ENCODE peak calls at places on chromosome 21, in seven cellular contexts. U is psoas muscle; S is CD4-positive, CD25-positive, alpha-beta regulatory T cell; V is colonic mucosa; G is breast epithelium; R is mammary epithelial cell; P is adrenal gland. E is an unnamed sample. For H3K4me1, the result is how much of the 10 kb centered on the place peaks cover.

GRCh38 chr21:28261291-28261690 is 731.4 kb downstream of the LTN1 start:
- DNase-seq in U (no peak), S (no peak), V (no peak), G (no peak), R (no peak), P (no peak), E (no peak)

GRCh38 chr21:14116080-14116481 is 94.7 kb downstream of the LIPI start:
- DNase-seq in U (no peak), S (peak), V (no peak), G (no peak), R (no peak), P (no peak), E (no peak)

GRCh38 chr21:25952306-25952705 is 217.5 kb downstream of the GABPA start:
- DNase-seq in U (no peak), S (no peak), V (no peak), G (no peak), R (peak), P (no peak), E (no peak)

GRCh38 chr21:29104239-29104708 is 26.2 kb upstream of the MAP3K7CL start:
- DNase-seq in U (no peak), S (no peak), V (no peak), G (no peak), R (no peak), P (no peak), E (no peak)

GRCh38 chr21:31520506-31521163 is 138.9 kb upstream of the SOD1 start:
- DNase-seq in U (no peak), S (no peak), V (no peak), G (no peak), R (no peak), P (no peak), E (no peak)

GRCh38 chr21:39022901-39023693 is 160.2 kb downstream of the PSMG1 start:
- DNase-seq in U (peak), S (no peak), V (no peak), G (peak), R (no peak), P (peak), E (no peak)

GRCh38 chr21:17451364-17451869 is 61.4 kb upstream of the CXADR start:
- DNase-seq in U (no peak), S (no peak), V (peak), G (no peak), R (peak), P (no peak), E (no peak)

GRCh38 chr21:29712818-29713217 is 227.0 kb downstream of the GRIK1 start:
- DNase-seq in U (no peak), S (no peak), V (no peak), G (no peak), R (no peak), P (no peak), E (no peak)

GRCh38 chr21:38766987-38767722 is 38.6 kb upstream of the ETS2 start:
- DNase-seq in U (no peak), S (peak), V (peak), G (no peak), R (peak), P (no peak), E (no peak)

DNA sequence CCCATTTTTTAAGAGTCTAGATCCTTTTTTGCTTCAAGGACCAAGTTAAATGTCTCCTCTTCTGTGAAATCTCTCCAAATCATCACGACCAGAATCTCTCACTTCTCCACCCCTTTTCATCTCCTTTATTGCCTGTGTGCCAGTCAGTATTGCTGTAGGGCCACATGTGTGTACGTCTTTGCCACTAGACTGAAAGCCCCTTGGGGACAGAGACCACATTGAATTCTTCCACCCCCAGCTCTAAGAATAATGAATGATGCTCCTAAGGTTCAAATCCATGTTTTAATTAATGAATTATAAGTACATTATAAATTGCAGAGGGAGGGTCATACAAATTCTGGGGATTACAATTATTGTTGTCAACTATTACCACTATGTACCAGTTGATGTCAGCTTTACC is 343.8 kb downstream of the USP25 start:
- DNase-seq in U (no peak), S (no peak), V (no peak), G (no peak), R (no peak), P (no peak), E (no peak)
- H3K4me1 ChIP-seq in U (under half), S (under half), V (under half), G (under half), R (under half), P (under half), E (under half)

DNA sequence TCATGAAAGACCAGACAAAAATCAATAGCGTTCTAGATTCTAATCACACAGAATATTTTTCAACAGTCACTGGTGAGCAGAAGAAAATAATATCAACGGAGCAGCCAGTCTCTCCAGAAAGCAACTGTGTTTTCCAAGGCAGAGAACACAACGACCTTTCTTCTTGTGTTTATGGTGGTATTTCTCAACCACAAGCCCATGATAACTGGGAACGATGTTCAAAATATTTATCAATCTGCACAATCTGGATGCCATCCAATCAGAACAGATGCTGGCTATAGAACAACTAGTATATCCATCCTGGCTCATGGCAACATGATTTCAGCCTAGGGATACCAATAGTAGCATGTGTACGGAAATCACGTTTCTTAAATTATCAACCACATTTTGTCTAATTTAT is 162.7 kb upstream of the RUNX1 start:
- DNase-seq in U (no peak), S (no peak), V (no peak), G (no peak), R (no peak), P (no peak), E (no peak)
- H3K4me1 ChIP-seq in U (half or more), S (under half), V (under half), G (under half), R (under half), P (under half), E (under half)

DNA sequence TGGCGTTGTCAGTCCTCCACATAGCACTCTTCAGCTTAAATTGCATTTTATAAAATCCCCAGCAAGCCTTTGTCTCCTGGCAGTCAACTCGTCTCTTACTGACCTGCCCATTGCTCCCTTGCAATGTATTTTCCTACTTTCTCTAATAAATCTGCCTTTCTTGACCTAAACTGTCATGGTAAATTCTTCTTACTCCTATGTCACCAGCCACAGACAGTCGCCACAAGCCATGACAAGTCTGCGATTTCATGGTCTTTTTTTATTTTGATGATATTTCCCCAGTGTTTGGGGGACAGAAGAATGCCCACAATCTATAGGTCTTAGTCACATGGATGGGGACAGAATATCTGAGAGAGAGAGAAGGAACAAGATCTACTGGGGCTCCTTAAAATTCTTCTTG is 8.4 kb downstream of the IFNAR2 start:
- DNase-seq in U (no peak), S (no peak), V (no peak), G (no peak), R (no peak), P (no peak), E (no peak)
- H3K4me1 ChIP-seq in U (under half), S (half or more), V (under half), G (under half), R (under half), P (under half), E (under half)

GRCh38 chr21:36699546-36700294 is 805 bp downstream of the SIM2 start:
- DNase-seq in U (no peak), S (no peak), V (no peak), G (no peak), R (no peak), P (no peak), E (no peak)
- H3K4me1 ChIP-seq in U (half or more), S (under half), V (under half), G (under half), R (under half), P (under half), E (half or more)

DNA sequence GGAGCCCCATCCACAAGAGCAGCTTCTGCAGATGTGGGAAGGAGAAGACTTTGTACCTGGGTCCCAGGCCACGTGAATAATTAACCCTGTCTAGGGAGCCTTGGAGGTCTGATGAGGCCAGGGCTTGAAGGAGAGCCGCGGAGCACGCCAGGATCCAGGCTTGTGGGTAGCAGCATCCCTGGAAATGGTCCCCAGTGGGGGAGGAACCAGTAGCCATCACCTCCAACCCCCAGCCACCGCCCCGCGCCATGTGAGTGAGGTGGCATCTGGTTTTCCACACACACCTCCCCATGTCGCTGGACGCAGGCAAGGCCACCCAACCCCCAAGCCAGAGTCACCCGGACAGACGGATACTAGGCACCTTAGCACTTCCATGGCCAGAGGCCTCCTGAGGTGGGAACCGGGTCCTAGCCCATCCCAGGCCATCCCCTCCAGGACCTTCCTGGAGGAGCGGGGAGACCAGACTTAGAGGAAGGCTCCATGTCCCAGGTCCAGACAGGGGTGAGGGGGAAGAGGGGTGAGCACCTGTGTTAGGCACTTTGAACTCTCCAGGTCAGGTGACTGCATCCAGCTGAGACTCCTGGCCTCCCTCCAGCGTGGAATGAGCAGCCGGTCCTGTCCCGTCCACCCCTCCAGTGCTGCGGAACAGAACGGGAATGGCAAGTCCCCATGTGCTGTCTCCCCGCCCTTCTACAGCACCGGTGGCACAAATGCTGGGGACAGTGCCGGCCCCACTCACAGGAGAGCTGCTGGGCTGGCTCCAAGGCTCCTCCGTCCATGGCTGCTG is 53.2 kb downstream of the RIPK4 start:
- DNase-seq in U (no peak), S (no peak), V (peak), G (no peak), R (no peak), P (no peak), E (no peak)
- H3K4me1 ChIP-seq in U (under half), S (under half), V (under half), G (under half), R (under half), P (under half), E (under half)

GRCh38 chr21:44871576-44872265 is 1.8 kb downstream of the PTTG1IP start:
- DNase-seq in U (peak), S (no peak), V (peak), G (no peak), R (peak), P (peak), E (no peak)
- H3K4me1 ChIP-seq in U (half or more), S (half or more), V (under half), G (under half), R (half or more), P (half or more), E (half or more)

DNA sequence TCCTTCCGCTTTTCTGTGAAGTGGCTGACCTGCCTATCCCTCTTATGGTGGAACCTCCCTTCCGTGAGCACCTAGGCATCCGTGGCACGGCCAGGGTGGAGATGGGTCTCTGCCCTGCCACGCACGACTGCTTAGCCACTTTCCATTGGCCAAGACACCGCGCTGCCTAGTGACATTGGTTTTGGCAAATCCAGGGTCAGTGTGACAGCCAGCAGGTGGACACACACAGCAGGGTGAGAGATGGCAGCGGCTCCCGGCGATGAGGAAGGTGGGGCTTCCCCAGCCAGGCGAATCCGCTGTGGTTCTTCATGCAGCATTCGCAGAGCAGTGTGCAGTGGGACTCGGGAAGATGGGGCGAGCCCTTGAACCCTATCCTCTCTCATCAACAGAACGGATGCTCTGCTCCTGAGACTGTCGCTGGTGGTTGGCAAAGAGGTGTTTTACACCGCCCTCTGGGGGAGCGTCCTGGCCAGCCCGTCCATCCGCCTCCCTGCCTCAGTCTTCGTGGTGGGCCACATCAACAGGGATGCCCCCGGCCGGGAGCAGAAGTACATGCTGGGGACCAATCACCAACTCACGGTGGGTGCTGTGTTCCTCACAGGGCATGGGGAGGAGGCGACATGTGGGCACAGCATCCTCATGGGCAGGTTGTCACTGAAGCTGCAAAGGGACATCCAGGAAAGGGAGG is 51.8 kb downstream of the DOP1B start:
- DNase-seq in U (no peak), S (no peak), V (no peak), G (no peak), R (no peak), P (no peak), E (no peak)
- H3K4me1 ChIP-seq in U (under half), S (under half), V (under half), G (under half), R (half or more), P (under half), E (under half)

DNA sequence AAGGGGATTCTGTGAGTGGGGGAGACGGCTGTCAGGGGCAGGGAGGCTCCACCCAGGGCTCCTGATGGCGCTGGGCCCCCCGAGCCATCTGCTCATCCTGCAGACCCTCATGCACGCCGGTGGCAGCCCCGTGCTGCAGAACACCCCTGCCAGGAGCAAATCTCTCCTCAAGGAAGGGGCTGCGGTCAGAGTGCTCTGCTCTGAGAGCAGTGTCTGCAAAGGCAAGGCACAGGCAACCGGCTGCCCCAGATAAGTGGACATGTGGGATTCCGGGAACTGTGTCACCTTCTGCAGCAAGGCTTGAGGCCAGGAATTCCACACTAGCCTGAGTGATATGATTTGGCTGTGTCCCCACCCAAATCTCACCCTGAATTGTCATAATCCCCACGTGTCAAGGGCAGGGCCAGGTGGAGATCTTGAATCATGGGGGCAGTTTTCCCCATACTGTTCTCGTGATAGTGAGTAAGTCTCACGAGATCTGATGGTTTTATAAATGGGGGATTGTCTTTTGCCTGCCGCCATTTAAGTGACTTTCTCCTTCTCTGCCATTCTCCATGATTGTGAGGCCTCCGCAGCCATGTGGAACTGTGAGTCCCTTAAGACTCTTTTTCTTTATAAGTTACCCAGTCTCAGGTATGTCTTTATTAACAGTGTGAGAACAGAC is 101.0 kb downstream of the PDE9A start:
- DNase-seq in U (no peak), S (no peak), V (no peak), G (no peak), R (no peak), P (no peak), E (no peak)
- H3K4me1 ChIP-seq in U (under half), S (under half), V (under half), G (under half), R (under half), P (under half), E (under half)

GRCh38 chr21:37435120-37435519 is 68.5 kb downstream of the DYRK1A start:
- DNase-seq in U (peak), S (peak), V (no peak), G (no peak), R (peak), P (peak), E (no peak)

GRCh38 chr21:37435719-37436118 is 69.1 kb downstream of the DYRK1A start:
- DNase-seq in U (no peak), S (no peak), V (no peak), G (no peak), R (no peak), P (no peak), E (no peak)

GRCh38 chr21:37431243-37431642 is 64.7 kb downstream of the DYRK1A start:
- DNase-seq in U (no peak), S (no peak), V (no peak), G (no peak), R (no peak), P (no peak), E (no peak)

GRCh38 chr21:37436180-37436579 is 69.6 kb downstream of the DYRK1A start:
- DNase-seq in U (no peak), S (no peak), V (no peak), G (no peak), R (no peak), P (no peak), E (no peak)

DNA sequence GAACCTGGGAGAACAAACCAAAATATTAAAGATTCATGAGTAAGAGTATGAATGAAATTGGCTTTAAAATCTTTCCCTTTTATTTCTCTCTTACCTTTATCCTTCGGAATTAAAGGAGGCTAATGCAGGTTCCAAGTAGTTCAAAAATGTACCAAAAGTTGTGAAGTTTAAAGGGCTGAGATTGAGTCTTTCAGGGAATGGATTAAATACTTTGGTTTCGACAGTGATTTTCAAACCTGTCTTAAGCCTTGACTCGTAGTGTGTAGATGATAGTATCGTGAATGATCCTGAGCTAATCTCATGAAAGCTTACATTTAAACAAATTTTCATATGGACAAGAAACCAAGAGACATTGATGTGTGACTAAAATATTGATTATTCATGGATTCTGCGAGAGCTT is 66.9 kb downstream of the DYRK1A start:
- DNase-seq in U (no peak), S (no peak), V (no peak), G (no peak), R (no peak), P (no peak), E (no peak)
- H3K4me1 ChIP-seq in U (half or more), S (half or more), V (under half), G (under half), R (under half), P (half or more), E (half or more)

DNA sequence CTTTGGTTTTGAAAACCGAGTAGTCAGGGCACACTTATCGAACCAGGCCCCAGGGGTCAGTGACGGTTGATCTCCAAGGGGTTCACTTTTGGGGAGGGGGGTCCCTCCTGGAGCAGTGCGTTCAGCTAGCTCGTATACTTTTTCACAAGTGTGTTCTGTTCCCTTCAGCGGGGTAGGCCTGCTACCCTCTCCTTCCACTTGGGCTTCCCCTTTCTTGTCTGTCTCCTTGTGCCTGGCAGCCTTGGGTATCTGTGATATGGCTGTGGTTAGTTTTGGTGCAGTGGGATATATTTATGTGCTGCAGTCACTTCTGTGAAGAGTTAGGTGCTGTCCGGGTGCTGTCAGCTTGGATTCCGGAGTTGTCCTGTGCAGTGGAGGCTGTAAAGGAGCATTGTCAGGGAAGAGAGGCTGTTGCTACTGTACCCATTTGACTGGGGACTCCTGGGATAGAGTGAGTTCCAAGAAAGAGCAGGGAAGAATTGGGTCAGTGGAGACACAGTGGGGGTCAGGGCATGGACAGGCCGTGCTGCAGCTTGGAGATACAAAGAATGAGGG is 29.7 kb downstream of the ADARB1 start:
- DNase-seq in U (no peak), S (no peak), V (no peak), G (no peak), R (no peak), P (no peak), E (no peak)
- H3K4me1 ChIP-seq in U (half or more), S (under half), V (under half), G (under half), R (under half), P (under half), E (half or more)

E was measured in vagina.